ENCODE peak calls at places on chromosomes 5 and 9, in ten cellular contexts. Y is stimulated activated CD4-positive, alpha-beta T cell treated with anti-CD3 and anti-CD28 coated beads, Interleukin-15, amount 100 ng/mL, for 1 hour; A is GM13976; G is dermis microvascular lymphatic vessel endothelial cell; H is GM20000; N is NCI-H446; W is fibroblast of the aortic adventitia; I is adipocyte; X is HCT116; M is activated CD8-positive, alpha-beta memory T cell treated with anti-CD3 and anti-CD28 coated beads, Interleukin-2, amount 50 U/mL, for 48 hours. R is an unnamed sample.

GRCh38 chr9:124220551-124221451 is 36.9 kb upstream of the NEK6 start:
- DNase-seq in Y (no peak), A (no peak), G (peak), H (no peak), N (peak), W (peak), I (peak), X (no peak), M (peak), R (no peak)

GRCh38 chr9:89993678-89994630 is 389.1 kb downstream of the GADD45G start:
- DNase-seq in Y (no peak), A (no peak), G (no peak), H (no peak), N (no peak), W (no peak), I (no peak), X (no peak), M (no peak), R (no peak)

GRCh38 chr5:159805021-159805420 is 111.3 kb upstream of the ADRA1B start:
- DNase-seq in Y (no peak), A (no peak), G (no peak), H (no peak), N (no peak), W (peak), I (peak), X (no peak), M (no peak), R (no peak)

GRCh38 chr5:35369965-35370790 is 139.9 kb upstream of the PRLR start:
- DNase-seq in Y (no peak), A (no peak), G (no peak), H (no peak), N (peak), W (no peak), I (no peak), X (no peak), M (no peak), R (no peak)

GRCh38 chr9:120571443-120572257 is 8.3 kb downstream of the CDK5RAP2 start:
- DNase-seq in Y (no peak), A (no peak), G (peak), H (no peak), N (peak), W (peak), I (peak), X (no peak), M (no peak), R (no peak)

GRCh38 chr9:126483468-126484056 is 130.2 kb upstream of the LMX1B start:
- DNase-seq in Y (no peak), A (no peak), G (no peak), H (no peak), N (no peak), W (no peak), I (no peak), X (no peak), M (no peak), R (no peak)

GRCh38 chr5:132684922-132685720 is 11.3 kb downstream of the IL4 start:
- DNase-seq in Y (no peak), A (no peak), G (no peak), H (no peak), N (no peak), W (no peak), I (no peak), X (no peak), M (no peak), R (no peak)

GRCh38 chr9:17216011-17216410 is 81.2 kb downstream of the CNTLN start:
- DNase-seq in Y (no peak), A (no peak), G (no peak), H (no peak), N (no peak), W (peak), I (no peak), X (no peak), M (no peak), R (no peak)

GRCh38 chr5:6728011-6728794 is 15.0 kb downstream of the TENT4A start:
- DNase-seq in Y (no peak), A (peak), G (no peak), H (peak), N (no peak), W (no peak), I (no peak), X (no peak), M (no peak), R (no peak)

GRCh38 chr9:111644195-111644772 is 13.2 kb downstream of the DNAJC25 start:
- DNase-seq in Y (no peak), A (no peak), G (no peak), H (no peak), N (no peak), W (no peak), I (no peak), X (no peak), M (no peak), R (no peak)

GRCh38 chr5:473344-474192 is 30.6 kb downstream of the EXOC3 start:
- DNase-seq in Y (no peak), A (no peak), G (peak), H (peak), N (peak), W (peak), I (peak), X (no peak), M (peak), R (no peak)

GRCh38 chr5:138655530-138656245 is 80.5 kb upstream of the HSPA9 start:
- DNase-seq in Y (no peak), A (no peak), G (peak), H (no peak), N (no peak), W (peak), I (no peak), X (no peak), M (no peak), R (no peak)

GRCh38 chr5:173973614-173973969 is 15.4 kb upstream of the C5orf47 start:
- DNase-seq in Y (no peak), A (no peak), G (peak), H (no peak), N (no peak), W (no peak), I (no peak), X (no peak), M (no peak), R (no peak)

GRCh38 chr9:96219615-96220257 is 82.2 kb downstream of the HSD17B3 start:
- DNase-seq in Y (no peak), A (peak), G (peak), H (peak), N (no peak), W (peak), I (peak), X (no peak), M (peak), R (no peak)

GRCh38 chr9:137465000-137465769 is 6.1 kb upstream of the NSMF start:
- DNase-seq in Y (no peak), A (no peak), G (no peak), H (no peak), N (no peak), W (no peak), I (no peak), X (no peak), M (no peak), R (no peak)

GRCh38 chr9:92962303-92962649 is 15.0 kb downstream of the FGD3 start:
- DNase-seq in Y (no peak), A (no peak), G (no peak), H (no peak), N (no peak), W (no peak), I (no peak), X (no peak), M (peak), R (no peak)

GRCh38 chr5:35454011-35454525 is 163.6 kb upstream of the SPEF2 start:
- DNase-seq in Y (no peak), A (no peak), G (no peak), H (no peak), N (no peak), W (no peak), I (no peak), X (no peak), M (no peak), R (no peak)

GRCh38 chr9:95249986-95250385 is 67.5 kb downstream of the FANCC start:
- DNase-seq in Y (no peak), A (no peak), G (peak), H (no peak), N (no peak), W (no peak), I (no peak), X (no peak), M (no peak), R (no peak)

GRCh38 chr9:134644715-134645606 is 3.4 kb downstream of the COL5A1 start:
- DNase-seq in Y (no peak), A (no peak), G (peak), H (no peak), N (no peak), W (peak), I (peak), X (no peak), M (no peak), R (peak)

GRCh38 chr5:146945722-146946121 is 67.2 kb upstream of the PPP2R2B start:
- DNase-seq in Y (no peak), A (no peak), G (no peak), H (no peak), N (no peak), W (no peak), I (no peak), X (no peak), M (no peak), R (no peak)

GRCh38 chr5:43037929-43038510 is 2.1 kb downstream of the ANXA2R start:
- DNase-seq in Y (no peak), A (peak), G (peak), H (peak), N (no peak), W (peak), I (peak), X (no peak), M (no peak), R (no peak)

GRCh38 chr9:84163227-84163626 is 177.3 kb downstream of the SLC28A3 start:
- DNase-seq in Y (no peak), A (no peak), G (no peak), H (no peak), N (no peak), W (no peak), I (no peak), X (no peak), M (no peak), R (no peak)

GRCh38 chr9:36817160-36817834 is 216.8 kb downstream of the PAX5 start:
- DNase-seq in Y (no peak), A (no peak), G (no peak), H (no peak), N (no peak), W (no peak), I (no peak), X (no peak), M (no peak), R (no peak)

GRCh38 chr5:34717426-34718327 is 61.5 kb downstream of the RAI14 start:
- DNase-seq in Y (no peak), A (no peak), G (peak), H (no peak), N (no peak), W (peak), I (peak), X (no peak), M (no peak), R (no peak)

GRCh38 chr5:135429326-135429725 is 17.8 kb downstream of the DCANP1 start:
- DNase-seq in Y (no peak), A (no peak), G (no peak), H (no peak), N (peak), W (peak), I (peak), X (no peak), M (no peak), R (no peak)

GRCh38 chr9:101738566-101739183 is at the start of gene GRIN3A:
- DNase-seq in Y (no peak), A (peak), G (no peak), H (no peak), N (peak), W (no peak), I (peak), X (no peak), M (peak), R (no peak)

GRCh38 chr9:68851657-68852056 is 146.6 kb downstream of the PIP5K1B start:
- DNase-seq in Y (no peak), A (no peak), G (no peak), H (no peak), N (no peak), W (no peak), I (no peak), X (no peak), M (no peak), R (no peak)

GRCh38 chr5:20463206-20463605 is 475.2 kb upstream of the CDH18 start:
- DNase-seq in Y (no peak), A (no peak), G (no peak), H (no peak), N (no peak), W (no peak), I (no peak), X (no peak), M (no peak), R (no peak)

GRCh38 chr5:74073257-74073656 is 447.3 kb downstream of the ARHGEF28 start:
- DNase-seq in Y (no peak), A (no peak), G (no peak), H (no peak), N (no peak), W (peak), I (peak), X (no peak), M (no peak), R (no peak)

GRCh38 chr5:148932355-148932935 is 106.0 kb downstream of the ADRB2 start:
- DNase-seq in Y (no peak), A (no peak), G (no peak), H (no peak), N (no peak), W (no peak), I (no peak), X (no peak), M (no peak), R (no peak)

GRCh38 chr5:151896041-151896691 is 28.5 kb downstream of the GLRA1 start:
- DNase-seq in Y (no peak), A (no peak), G (no peak), H (no peak), N (peak), W (peak), I (peak), X (no peak), M (no peak), R (no peak)

GRCh38 chr9:130137870-130138653 is 34.1 kb upstream of the NCS1 start:
- DNase-seq in Y (no peak), A (no peak), G (peak), H (no peak), N (no peak), W (peak), I (peak), X (no peak), M (no peak), R (no peak)

GRCh38 chr5:1752881-1753280 is 46.8 kb downstream of the MRPL36 start:
- DNase-seq in Y (no peak), A (no peak), G (no peak), H (no peak), N (no peak), W (no peak), I (no peak), X (no peak), M (peak), R (no peak)

R was measured in GOT3.